ENCODE peak calls at places on chromosomes 1 and 21, in seven cellular contexts. Z is activated CD4-positive, alpha-beta T cell treated with anti-CD3 and anti-CD28 coated beads, Interleukin-2, amount 50 U/mL, for 1 hour; L is midbrain; D is left ventricle myocardium superior; S is AG04450; X is tibial artery; N is BE2C. H is an unnamed sample.

GRCh38 chr1:94980909-94981252 is 54.0 kb upstream of the CNN3 start:
- DNase-seq in Z (no peak), L (no peak), D (no peak), S (no peak), X (no peak), N (no peak), H (no peak)

GRCh38 chr1:15757575-15758401 is 807 bp upstream of the FBLIM1 start:
- DNase-seq in Z (no peak), L (no peak), D (no peak), S (no peak), X (peak; percentile 84), N (peak; percentile 52), H (no peak)

GRCh38 chr1:199490804-199491527 is 536.5 kb upstream of the NR5A2 start:
- DNase-seq in Z (no peak), L (no peak), D (no peak), S (peak; percentile 45), X (no peak), N (peak; percentile 14), H (peak; percentile 67)

GRCh38 chr1:58013237-58013636 is 533.3 kb downstream of the OMA1 start:
- DNase-seq in Z (no peak), L (no peak), D (no peak), S (no peak), X (no peak), N (no peak), H (no peak)

GRCh38 chr1:169044296-169044695 is 62.2 kb upstream of the ATP1B1 start:
- DNase-seq in Z (no peak), L (peak; percentile 12), D (no peak), S (no peak), X (no peak), N (no peak), H (no peak)

GRCh38 chr1:48776400-48777218 is at the start of gene BEND5:
- DNase-seq in Z (peak; percentile 38), L (peak; percentile 79), D (peak; percentile 64), S (peak; percentile 6), X (peak; percentile 73), N (peak; percentile 58), H (no peak)

GRCh38 chr1:51214615-51215131 is 21.4 kb upstream of the RNF11 start:
- DNase-seq in Z (no peak), L (no peak), D (no peak), S (peak; percentile 73), X (no peak), N (no peak), H (no peak)

GRCh38 chr1:43539726-43540434 is 9.2 kb downstream of the PTPRF start:
- DNase-seq in Z (no peak), L (no peak), D (no peak), S (no peak), X (no peak), N (no peak), H (no peak)

GRCh38 chr1:235649722-235650163 is at the start of gene GNG4:
- DNase-seq in Z (peak; percentile 39), L (no peak), D (no peak), S (no peak), X (no peak), N (peak; percentile 78), H (no peak)

GRCh38 chr21:42468511-42469131 is 27.4 kb downstream of the RSPH1 start:
- DNase-seq in Z (no peak), L (no peak), D (no peak), S (no peak), X (peak; percentile 12), N (no peak), H (no peak)

GRCh38 chr1:150931773-150932172 is 5.6 kb downstream of the SETDB1 start:
- DNase-seq in Z (no peak), L (no peak), D (no peak), S (no peak), X (no peak), N (no peak), H (no peak)

GRCh38 chr1:6497867-6498575 is 6.6 kb upstream of the PLEKHG5 start:
- DNase-seq in Z (no peak), L (no peak), D (no peak), S (no peak), X (no peak), N (no peak), H (no peak)

GRCh38 chr1:22769932-22770331 is 59.3 kb downstream of the EPHB2 start:
- DNase-seq in Z (no peak), L (no peak), D (no peak), S (no peak), X (no peak), N (no peak), H (no peak)

GRCh38 chr1:43878440-43878839 is 55.2 kb upstream of the ARTN start:
- DNase-seq in Z (no peak), L (no peak), D (no peak), S (no peak), X (no peak), N (no peak), H (no peak)

GRCh38 chr1:162145280-162145965 is 75.9 kb downstream of the NOS1AP start:
- DNase-seq in Z (no peak), L (peak; percentile 36), D (no peak), S (no peak), X (no peak), N (no peak), H (no peak)

GRCh38 chr1:10292188-10292587 is 81.8 kb downstream of the KIF1B start:
- DNase-seq in Z (no peak), L (no peak), D (no peak), S (no peak), X (no peak), N (no peak), H (no peak)

GRCh38 chr1:110067957-110068645 is 2.4 kb downstream of the ALX3 start:
- DNase-seq in Z (no peak), L (no peak), D (no peak), S (no peak), X (no peak), N (no peak), H (no peak)

GRCh38 chr1:4021153-4021894 is 121.3 kb upstream of the C1orf174 start:
- DNase-seq in Z (no peak), L (no peak), D (no peak), S (no peak), X (no peak), N (no peak), H (no peak)

GRCh38 chr1:56378376-56379070 is 200.8 kb downstream of the PLPP3 start:
- DNase-seq in Z (no peak), L (peak; percentile 9), D (no peak), S (no peak), X (no peak), N (peak; percentile 69), H (no peak)

H was measured in HS-5.